ENCODE peak calls at places on chromosomes 13 and 19, in nine cellular contexts. One of them, this sample, is unnamed.
A peak's percentile ranks its signal among the peaks of the same experiment; 100 is the strongest.

GRCh38 chr19:7930765-7931164 is 4.8 kb upstream of the CTXN1 start:
- DNase-seq in astrocyte of the spinal cord: no peak
- DNase-seq in effector memory CD4-positive, alpha-beta T cell: no peak
- DNase-seq in breast epithelium: no peak
- DNase-seq in tibial artery: no peak
- DNase-seq in esophagus squamous epithelium: no peak
- DNase-seq in pancreas: no peak
- DNase-seq in skeletal muscle cell: no peak
- DNase-seq in HepG2: no peak
- DNase-seq in this sample: no peak

GRCh38 chr13:74287672-74288169 is 153.5 kb upstream of the KLF12 start:
- DNase-seq in astrocyte of the spinal cord: peak; percentile 83
- DNase-seq in effector memory CD4-positive, alpha-beta T cell: peak; percentile 86
- DNase-seq in breast epithelium: peak; percentile 63
- DNase-seq in tibial artery: peak; percentile 84
- DNase-seq in esophagus squamous epithelium: peak; percentile 34
- DNase-seq in pancreas: peak; percentile 73
- DNase-seq in skeletal muscle cell: peak; percentile 56
- DNase-seq in HepG2: peak; percentile 89
- DNase-seq in this sample: peak; percentile 65

GRCh38 chr13:93963266-93964131 is 516.0 kb downstream of the DCT start:
- DNase-seq in astrocyte of the spinal cord: peak; percentile 46
- DNase-seq in effector memory CD4-positive, alpha-beta T cell: no peak
- DNase-seq in breast epithelium: no peak
- DNase-seq in tibial artery: no peak
- DNase-seq in esophagus squamous epithelium: no peak
- DNase-seq in pancreas: no peak
- DNase-seq in skeletal muscle cell: peak; percentile 62
- DNase-seq in HepG2: peak; percentile 83
- DNase-seq in this sample: peak; percentile 82

GRCh38 chr13:72125561-72125960 is 258.6 kb upstream of the DACH1 start:
- DNase-seq in astrocyte of the spinal cord: no peak
- DNase-seq in effector memory CD4-positive, alpha-beta T cell: no peak
- DNase-seq in breast epithelium: no peak
- DNase-seq in tibial artery: no peak
- DNase-seq in esophagus squamous epithelium: no peak
- DNase-seq in pancreas: no peak
- DNase-seq in skeletal muscle cell: peak; percentile 41
- DNase-seq in HepG2: no peak
- DNase-seq in this sample: peak; percentile 55

GRCh38 chr13:111217661-111218060 is 102.6 kb downstream of the ARHGEF7 start:
- DNase-seq in astrocyte of the spinal cord: no peak
- DNase-seq in effector memory CD4-positive, alpha-beta T cell: no peak
- DNase-seq in breast epithelium: no peak
- DNase-seq in tibial artery: peak; percentile 88
- DNase-seq in esophagus squamous epithelium: no peak
- DNase-seq in pancreas: no peak
- DNase-seq in skeletal muscle cell: no peak
- DNase-seq in HepG2: no peak
- DNase-seq in this sample: no peak

GRCh38 chr13:107854880-107855279 is 360.5 kb downstream of the LIG4 start:
- DNase-seq in astrocyte of the spinal cord: no peak
- DNase-seq in effector memory CD4-positive, alpha-beta T cell: no peak
- DNase-seq in breast epithelium: no peak
- DNase-seq in tibial artery: no peak
- DNase-seq in esophagus squamous epithelium: no peak
- DNase-seq in pancreas: no peak
- DNase-seq in skeletal muscle cell: no peak
- DNase-seq in HepG2: no peak
- DNase-seq in this sample: no peak

GRCh38 chr13:111239754-111240670 is 80.4 kb upstream of the TEX29 start:
- DNase-seq in astrocyte of the spinal cord: no peak
- DNase-seq in effector memory CD4-positive, alpha-beta T cell: no peak
- DNase-seq in breast epithelium: no peak
- DNase-seq in tibial artery: no peak
- DNase-seq in esophagus squamous epithelium: no peak
- DNase-seq in pancreas: no peak
- DNase-seq in skeletal muscle cell: no peak
- DNase-seq in HepG2: no peak
- DNase-seq in this sample: no peak

GRCh38 chr13:49053899-49054298 is 78.2 kb downstream of the FNDC3A start:
- DNase-seq in astrocyte of the spinal cord: no peak
- DNase-seq in effector memory CD4-positive, alpha-beta T cell: no peak
- DNase-seq in breast epithelium: no peak
- DNase-seq in tibial artery: no peak
- DNase-seq in esophagus squamous epithelium: no peak
- DNase-seq in pancreas: no peak
- DNase-seq in skeletal muscle cell: no peak
- DNase-seq in HepG2: no peak
- DNase-seq in this sample: no peak

GRCh38 chr19:14559916-14560775 is 11.7 kb downstream of the NDUFB7 start:
- DNase-seq in astrocyte of the spinal cord: no peak
- DNase-seq in effector memory CD4-positive, alpha-beta T cell: no peak
- DNase-seq in breast epithelium: no peak
- DNase-seq in tibial artery: no peak
- DNase-seq in esophagus squamous epithelium: no peak
- DNase-seq in pancreas: no peak
- DNase-seq in skeletal muscle cell: no peak
- DNase-seq in HepG2: no peak
- DNase-seq in this sample: no peak

GRCh38 chr13:25865391-25865790 is 186.4 kb downstream of the SHISA2 start:
- DNase-seq in astrocyte of the spinal cord: no peak
- DNase-seq in effector memory CD4-positive, alpha-beta T cell: no peak
- DNase-seq in breast epithelium: no peak
- DNase-seq in tibial artery: no peak
- DNase-seq in esophagus squamous epithelium: no peak
- DNase-seq in pancreas: no peak
- DNase-seq in skeletal muscle cell: no peak
- DNase-seq in HepG2: no peak
- DNase-seq in this sample: no peak

GRCh38 chr13:72696590-72696989 is 30.8 kb downstream of the MZT1 start:
- DNase-seq in astrocyte of the spinal cord: peak; percentile 43
- DNase-seq in effector memory CD4-positive, alpha-beta T cell: no peak
- DNase-seq in breast epithelium: no peak
- DNase-seq in tibial artery: no peak
- DNase-seq in esophagus squamous epithelium: no peak
- DNase-seq in pancreas: no peak
- DNase-seq in skeletal muscle cell: no peak
- DNase-seq in HepG2: no peak
- DNase-seq in this sample: peak; percentile 51

GRCh38 chr19:41998246-41999020 is 4.4 kb upstream of the ATP1A3 start:
- DNase-seq in astrocyte of the spinal cord: no peak
- DNase-seq in effector memory CD4-positive, alpha-beta T cell: no peak
- DNase-seq in breast epithelium: no peak
- DNase-seq in tibial artery: no peak
- DNase-seq in esophagus squamous epithelium: no peak
- DNase-seq in pancreas: peak; percentile 80
- DNase-seq in skeletal muscle cell: no peak
- DNase-seq in HepG2: peak; percentile 17
- DNase-seq in this sample: peak; percentile 29

GRCh38 chr13:110711778-110712070 is 1.8 kb upstream of the ING1 start:
- DNase-seq in astrocyte of the spinal cord: peak; percentile 41
- DNase-seq in effector memory CD4-positive, alpha-beta T cell: no peak
- DNase-seq in breast epithelium: no peak
- DNase-seq in tibial artery: no peak
- DNase-seq in esophagus squamous epithelium: no peak
- DNase-seq in pancreas: no peak
- DNase-seq in skeletal muscle cell: no peak
- DNase-seq in HepG2: peak; percentile 39
- DNase-seq in this sample: peak; percentile 16

GRCh38 chr13:24995225-24995804 is 100.6 kb upstream of the PABPC3 start:
- DNase-seq in astrocyte of the spinal cord: peak; percentile 86
- DNase-seq in effector memory CD4-positive, alpha-beta T cell: no peak
- DNase-seq in breast epithelium: no peak
- DNase-seq in tibial artery: no peak
- DNase-seq in esophagus squamous epithelium: no peak
- DNase-seq in pancreas: no peak
- DNase-seq in skeletal muscle cell: peak; percentile 43
- DNase-seq in HepG2: peak; percentile 75
- DNase-seq in this sample: peak; percentile 90

GRCh38 chr13:98829541-98829940 is 77.1 kb upstream of the SLC15A1 start:
- DNase-seq in astrocyte of the spinal cord: no peak
- DNase-seq in effector memory CD4-positive, alpha-beta T cell: no peak
- DNase-seq in breast epithelium: no peak
- DNase-seq in tibial artery: no peak
- DNase-seq in esophagus squamous epithelium: no peak
- DNase-seq in pancreas: no peak
- DNase-seq in skeletal muscle cell: no peak
- DNase-seq in HepG2: no peak
- DNase-seq in this sample: no peak

GRCh38 chr13:27054760-27055159 is 116.9 kb downstream of the USP12 start:
- DNase-seq in astrocyte of the spinal cord: no peak
- DNase-seq in effector memory CD4-positive, alpha-beta T cell: no peak
- DNase-seq in breast epithelium: no peak
- DNase-seq in tibial artery: no peak
- DNase-seq in esophagus squamous epithelium: no peak
- DNase-seq in pancreas: no peak
- DNase-seq in skeletal muscle cell: no peak
- DNase-seq in HepG2: no peak
- DNase-seq in this sample: no peak

GRCh38 chr19:53980553-53981407 is 10.7 kb upstream of the CACNG6 start:
- DNase-seq in astrocyte of the spinal cord: peak; percentile 24
- DNase-seq in effector memory CD4-positive, alpha-beta T cell: no peak
- DNase-seq in breast epithelium: no peak
- DNase-seq in tibial artery: no peak
- DNase-seq in esophagus squamous epithelium: no peak
- DNase-seq in pancreas: no peak
- DNase-seq in skeletal muscle cell: no peak
- DNase-seq in HepG2: peak; percentile 6
- DNase-seq in this sample: peak; percentile 93
- H3K4me3 ChIP-seq in astrocyte of the spinal cord: peak overlapping the region; percentile 42
- H3K4me3 ChIP-seq in effector memory CD4-positive, alpha-beta T cell: no peak overlapping the region
- H3K4me3 ChIP-seq in breast epithelium: peak overlapping the region; percentile 41
- H3K4me3 ChIP-seq in tibial artery: no peak overlapping the region
- H3K4me3 ChIP-seq in esophagus squamous epithelium: peak overlapping the region; percentile 26
- H3K4me3 ChIP-seq in pancreas: no peak overlapping the region
- H3K4me3 ChIP-seq in skeletal muscle cell: peak overlapping the region; percentile 42
- H3K4me3 ChIP-seq in HepG2: no peak overlapping the region
- H3K4me3 ChIP-seq in this sample: peak overlapping the region; percentile 65

DNA sequence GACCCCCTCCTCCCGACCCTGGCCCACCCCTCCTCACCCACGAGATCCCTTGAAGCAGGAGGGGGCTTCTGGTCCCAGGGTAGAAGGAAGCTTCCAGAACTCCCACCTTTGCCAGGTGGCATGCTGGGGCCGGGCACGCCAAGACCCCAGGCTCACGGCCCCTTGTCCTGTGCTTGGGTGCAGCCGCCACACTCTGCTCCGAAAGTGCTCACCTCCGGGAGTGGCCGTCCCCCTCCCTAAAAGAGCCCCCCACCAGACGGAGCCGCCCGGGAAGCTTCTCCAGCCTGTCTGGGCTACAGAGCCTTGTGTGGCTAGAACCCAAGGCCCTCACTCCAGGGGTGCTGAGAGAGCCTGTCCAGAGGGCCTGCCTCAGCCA is 1.8 kb upstream of the EFNA2 start:
- DNase-seq in astrocyte of the spinal cord: no peak
- DNase-seq in effector memory CD4-positive, alpha-beta T cell: no peak
- DNase-seq in breast epithelium: no peak
- DNase-seq in tibial artery: no peak
- DNase-seq in esophagus squamous epithelium: no peak
- DNase-seq in pancreas: no peak
- DNase-seq in skeletal muscle cell: no peak
- DNase-seq in HepG2: no peak
- DNase-seq in this sample: no peak
- H3K4me3 ChIP-seq in astrocyte of the spinal cord: no peak overlapping the region
- H3K4me3 ChIP-seq in effector memory CD4-positive, alpha-beta T cell: no peak overlapping the region
- H3K4me3 ChIP-seq in breast epithelium: no peak overlapping the region
- H3K4me3 ChIP-seq in tibial artery: no peak overlapping the region
- H3K4me3 ChIP-seq in esophagus squamous epithelium: no peak overlapping the region
- H3K4me3 ChIP-seq in pancreas: no peak overlapping the region
- H3K4me3 ChIP-seq in skeletal muscle cell: no peak overlapping the region
- H3K4me3 ChIP-seq in HepG2: peak overlapping the region; percentile 63
- H3K4me3 ChIP-seq in this sample: no peak overlapping the region

DNA sequence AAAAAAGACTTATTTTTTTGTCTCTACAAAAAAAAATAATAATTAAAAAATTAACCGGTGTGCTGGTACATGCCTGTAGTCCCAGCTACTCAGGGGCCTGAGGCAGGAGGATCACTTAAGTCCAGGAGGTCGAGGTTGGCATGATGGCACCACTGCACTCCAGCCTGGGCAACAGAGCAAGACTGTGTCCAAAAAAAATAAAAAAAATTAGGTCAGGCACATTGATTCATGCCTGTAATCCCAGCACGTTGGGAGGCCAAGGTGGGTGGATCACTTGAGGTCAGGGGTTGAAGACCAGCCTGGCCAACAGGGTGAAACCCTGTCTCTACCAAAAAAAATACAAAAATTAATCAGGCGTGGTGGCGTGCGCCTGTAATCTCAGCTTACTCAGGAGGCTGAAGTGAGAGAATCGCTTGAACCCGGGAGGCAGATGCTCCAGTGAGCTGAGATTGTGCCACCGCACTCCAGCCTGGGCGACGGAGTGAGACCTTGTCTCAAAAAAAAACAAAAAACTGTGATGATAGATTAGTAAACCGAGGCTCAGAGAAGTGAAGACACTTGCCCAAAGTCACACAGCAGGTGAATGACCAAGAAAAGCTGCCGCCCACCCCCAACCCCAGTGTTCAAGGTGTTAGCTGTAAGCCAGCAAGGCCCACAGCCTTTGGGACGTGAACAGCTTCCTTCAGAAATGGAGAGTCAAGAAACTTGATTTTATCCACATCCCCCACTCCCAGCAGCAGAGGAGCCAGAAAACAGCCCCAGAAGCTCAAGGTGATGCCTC is 9.4 kb downstream of the RNU6-9 start:
- DNase-seq in astrocyte of the spinal cord: no peak
- DNase-seq in effector memory CD4-positive, alpha-beta T cell: no peak
- DNase-seq in breast epithelium: no peak
- DNase-seq in tibial artery: no peak
- DNase-seq in esophagus squamous epithelium: no peak
- DNase-seq in pancreas: no peak
- DNase-seq in skeletal muscle cell: no peak
- DNase-seq in HepG2: no peak
- DNase-seq in this sample: no peak
- H3K4me3 ChIP-seq in astrocyte of the spinal cord: no peak overlapping the region
- H3K4me3 ChIP-seq in effector memory CD4-positive, alpha-beta T cell: no peak overlapping the region
- H3K4me3 ChIP-seq in breast epithelium: no peak overlapping the region
- H3K4me3 ChIP-seq in tibial artery: no peak overlapping the region
- H3K4me3 ChIP-seq in esophagus squamous epithelium: no peak overlapping the region
- H3K4me3 ChIP-seq in pancreas: no peak overlapping the region
- H3K4me3 ChIP-seq in skeletal muscle cell: no peak overlapping the region
- H3K4me3 ChIP-seq in HepG2: no peak overlapping the region
- H3K4me3 ChIP-seq in this sample: no peak overlapping the region

GRCh38 chr19:29843180-29844051 is 31.6 kb downstream of the CCNE1 start:
- DNase-seq in astrocyte of the spinal cord: no peak
- DNase-seq in effector memory CD4-positive, alpha-beta T cell: no peak
- DNase-seq in breast epithelium: no peak
- DNase-seq in tibial artery: peak; percentile 67
- DNase-seq in esophagus squamous epithelium: no peak
- DNase-seq in pancreas: peak; percentile 65
- DNase-seq in skeletal muscle cell: no peak
- DNase-seq in HepG2: no peak
- DNase-seq in this sample: peak; percentile 33
- H3K4me3 ChIP-seq in astrocyte of the spinal cord: peak overlapping the region; percentile 13
- H3K4me3 ChIP-seq in effector memory CD4-positive, alpha-beta T cell: no peak overlapping the region
- H3K4me3 ChIP-seq in breast epithelium: peak overlapping the region; percentile 76
- H3K4me3 ChIP-seq in tibial artery: peak overlapping the region; percentile 64
- H3K4me3 ChIP-seq in esophagus squamous epithelium: peak overlapping the region; percentile 68
- H3K4me3 ChIP-seq in pancreas: no peak overlapping the region
- H3K4me3 ChIP-seq in skeletal muscle cell: peak overlapping the region; percentile 29
- H3K4me3 ChIP-seq in HepG2: peak overlapping the region; percentile 63
- H3K4me3 ChIP-seq in this sample: peak overlapping the region; percentile 26